ENCODE peak calls at places on chromosomes 13 and 19, in six cellular contexts. U is choroid plexus epithelial cell; W is NCI-H1092 treated with DMSO at 0.1 percent for 48 hours; M is tibial artery; E is hypothalamus; S is stimulated activated CD4-positive, alpha-beta T cell treated with anti-CD3 and anti-CD28 coated beads, Interleukin-1b, Interleukin-23, amount 100 ng/mL, for 24 hours. A is an unnamed sample.

GRCh38 chr13:101915333-101915732 is 462.9 kb downstream of the ITGBL1 start:
- DNase-seq in E (peak), U (no peak), S (no peak), W (peak), M (no peak), A (no peak)

GRCh38 chr13:98482476-98483444 is 94.1 kb downstream of the STK24 start:
- DNase-seq in U (peak), M (peak), S (no peak), E (peak), W (peak), A (no peak)

GRCh38 chr19:52007436-52007804 is 591 bp downstream of the ZNF615 start:
- DNase-seq in E (peak), M (no peak), S (no peak), U (peak), W (no peak), A (no peak)

GRCh38 chr19:16060294-16060693 is 16.0 kb upstream of the TPM4 start:
- DNase-seq in E (no peak), S (no peak), W (no peak), U (no peak), M (no peak), A (no peak)

GRCh38 chr19:13817615-13818371 is 22.6 kb downstream of the ZSWIM4 start:
- DNase-seq in M (no peak), S (no peak), W (peak), U (no peak), E (no peak), A (no peak)

GRCh38 chr19:2952953-2953481 is 8.2 kb upstream of the ZNF77 start:
- DNase-seq in U (peak), E (no peak), M (no peak), W (no peak), S (no peak), A (no peak)

GRCh38 chr13:114108141-114108761 is 24.2 kb downstream of the RASA3 start:
- DNase-seq in W (no peak), M (peak), E (no peak), U (no peak), S (no peak), A (no peak)

GRCh38 chr19:11881151-11881800 is 6.3 kb upstream of the ZNF69 start:
- DNase-seq in M (peak), W (peak), S (peak), E (peak), U (peak), A (peak)

GRCh38 chr19:9528757-9529336 is 9.6 kb downstream of the ZNF426 start:
- DNase-seq in M (no peak), U (peak), S (no peak), W (no peak), E (no peak), A (no peak)

GRCh38 chr13:109874921-109875454 is 88.6 kb upstream of the IRS2 start:
- DNase-seq in S (no peak), E (no peak), W (no peak), U (peak), M (no peak), A (peak)

GRCh38 chr19:43132696-43133095 is 50.2 kb upstream of the PSG2 start:
- DNase-seq in U (no peak), E (no peak), S (no peak), M (no peak), W (no peak), A (no peak)

GRCh38 chr19:55341191-55342043 is 1.7 kb downstream of the KMT5C start:
- DNase-seq in E (peak), U (peak), M (peak), S (peak), W (no peak), A (peak)

GRCh38 chr13:99572921-99573320 is 71.6 kb downstream of the TM9SF2 start:
- DNase-seq in E (no peak), U (no peak), M (no peak), S (no peak), W (no peak), A (peak)

GRCh38 chr13:39244561-39245230 is 206.4 kb downstream of the NHLRC3 start:
- DNase-seq in M (no peak), E (no peak), S (no peak), W (peak), U (no peak), A (no peak)

GRCh38 chr19:49256691-49257090 is 68.3 kb downstream of the SLC6A16 start:
- DNase-seq in E (no peak), U (no peak), W (no peak), S (no peak), M (no peak), A (no peak)

GRCh38 chr13:21685485-21686064 is 14.7 kb downstream of the FGF9 start:
- DNase-seq in S (no peak), E (no peak), U (no peak), W (no peak), M (no peak), A (no peak)

GRCh38 chr13:64369121-64369520 is 2861.0 kb downstream of the PCDH9 start:
- DNase-seq in S (no peak), W (no peak), E (no peak), U (peak), M (no peak), A (no peak)

GRCh38 chr19:51703655-51704515 is 10.8 kb downstream of the SPACA6 start:
- DNase-seq in U (peak), W (peak), E (peak), M (peak), S (peak), A (peak)

GRCh38 chr19:42295342-42295741 is 6.6 kb upstream of the PRR19 start:
- DNase-seq in S (no peak), E (no peak), W (no peak), M (no peak), U (no peak), A (no peak)

GRCh38 chr13:27573265-27573664 is 47.1 kb downstream of the LNX2 start:
- DNase-seq in S (no peak), E (no peak), U (peak), M (no peak), W (no peak), A (no peak)

GRCh38 chr19:9735986-9736385 is 32.6 kb downstream of the ZNF846 start:
- DNase-seq in W (no peak), U (no peak), S (no peak), E (no peak), M (no peak), A (no peak)

GRCh38 chr13:104253063-104253680 is 1187.0 kb upstream of the SLC10A2 start:
- DNase-seq in W (no peak), U (peak), M (no peak), E (no peak), S (no peak), A (no peak)

GRCh38 chr13:71858647-71859046 is 8.4 kb downstream of the DACH1 start:
- DNase-seq in M (no peak), S (no peak), E (no peak), W (no peak), U (no peak), A (no peak)

GRCh38 chr19:4059931-4060620 is 6.6 kb downstream of the ZBTB7A start:
- DNase-seq in W (no peak), S (no peak), M (peak), U (no peak), E (no peak), A (no peak)

GRCh38 chr13:87376081-87376480 is 295.1 kb upstream of the SLITRK5 start:
- DNase-seq in W (no peak), U (no peak), E (no peak), S (no peak), M (no peak), A (no peak)

GRCh38 chr13:24176351-24177101 is 16.0 kb downstream of the SPATA13 start:
- DNase-seq in U (no peak), W (no peak), S (no peak), M (no peak), E (peak), A (no peak)

GRCh38 chr19:31885280-31885853 is 460.0 kb upstream of the ZNF507 start:
- DNase-seq in W (no peak), M (no peak), E (no peak), U (no peak), S (no peak), A (no peak)

GRCh38 chr19:34831714-34832113 is 58.7 kb upstream of the ZNF599 start:
- DNase-seq in U (no peak), M (no peak), E (no peak), S (no peak), W (no peak), A (no peak)

GRCh38 chr13:111482126-111482525 is 161.7 kb downstream of the TEX29 start:
- DNase-seq in E (no peak), S (no peak), U (no peak), M (no peak), W (no peak), A (no peak)

GRCh38 chr13:79385694-79386093 is 20.4 kb downstream of the RBM26 start:
- DNase-seq in S (no peak), E (no peak), W (no peak), U (peak), M (no peak), A (no peak)

GRCh38 chr13:102878491-102878890 is 32.7 kb downstream of the ERCC5 start:
- DNase-seq in S (no peak), E (no peak), M (no peak), W (no peak), U (peak), A (no peak)

GRCh38 chr13:27466513-27466912 is 16.1 kb upstream of the MTIF3 start:
- DNase-seq in U (no peak), E (no peak), M (no peak), S (no peak), W (no peak), A (no peak)

GRCh38 chr13:98761979-98762616 is 9.6 kb upstream of the SLC15A1 start:
- DNase-seq in U (no peak), M (no peak), E (no peak), S (no peak), W (no peak), A (no peak)

GRCh38 chr19:41604831-41605230 is 22.0 kb downstream of the CEACAM4 start:
- DNase-seq in U (no peak), S (no peak), E (no peak), W (no peak), M (no peak), A (no peak)

GRCh38 chr19:1172353-1173159 is 1.5 kb downstream of the SBNO2 start:
- DNase-seq in M (peak), E (peak), W (no peak), S (no peak), U (peak), A (peak)

GRCh38 chr19:42075364-42075615 is 676 bp upstream of the ZNF574 start:
- DNase-seq in E (no peak), W (peak), U (no peak), M (no peak), S (no peak), A (no peak)

GRCh38 chr19:3154957-3155736 is 19.3 kb downstream of the GNA15 start:
- DNase-seq in E (no peak), U (peak), W (no peak), M (peak), S (peak), A (no peak)

GRCh38 chr13:62387642-62388041 is 972.0 kb upstream of the PCDH20 start:
- DNase-seq in E (no peak), U (peak), W (peak), S (no peak), M (no peak), A (peak)

GRCh38 chr19:7480222-7480974 is 8.4 kb downstream of the PEX11G start:
- DNase-seq in W (no peak), E (no peak), U (peak), M (peak), S (no peak), A (no peak)

GRCh38 chr13:26585136-26585535 is 27.7 kb downstream of the WASF3 start:
- DNase-seq in U (peak), M (no peak), S (no peak), W (no peak), E (no peak), A (no peak)